ENCODE peak calls at places on chromosomes 11 and 22, in five cellular contexts. Y, U, C, H and R are unnamed samples.

GRCh38 chr11:44621140-44621681 is 55.7 kb downstream of the CD82 start:
- DNase-seq in H (peak; percentile 59), Y (no peak), C (no peak), U (no peak), R (no peak)

GRCh38 chr11:67300256-67300755 is 3.0 kb upstream of the SSH3 start:
- DNase-seq in C (no peak), H (no peak), U (no peak), Y (no peak), R (no peak)

GRCh38 chr11:84686726-84687125 is 940.4 kb downstream of the DLG2 start:
- DNase-seq in C (no peak), U (no peak), H (no peak), Y (no peak), R (no peak)

GRCh38 chr11:1870721-1871466 is 18.0 kb downstream of the LSP1 start:
- DNase-seq in H (no peak), C (no peak), U (no peak), Y (no peak), R (no peak)

GRCh38 chr11:18495268-18495667 is 31.5 kb downstream of the TSG101 start:
- DNase-seq in C (no peak), H (no peak), Y (no peak), U (no peak), R (no peak)

GRCh38 chr11:38448284-38448683 is 1850.2 kb upstream of the RAG2 start:
- DNase-seq in C (no peak), U (no peak), H (no peak), Y (no peak), R (no peak)

GRCh38 chr11:19316434-19316833 is 75.7 kb upstream of the E2F8 start:
- DNase-seq in U (no peak), H (peak; percentile 35), C (no peak), Y (no peak), R (no peak)

GRCh38 chr11:8987446-8987845 is 16.4 kb downstream of the NRIP3 start:
- DNase-seq in U (no peak), C (no peak), Y (no peak), H (no peak), R (no peak)

GRCh38 chr22:36347094-36347493 is 40.7 kb downstream of the MYH9 start:
- DNase-seq in Y (no peak), C (no peak), U (no peak), H (no peak), R (no peak)

GRCh38 chr11:131495417-131495816 is 125.0 kb downstream of the NTM start:
- DNase-seq in H (peak; percentile 55), Y (no peak), C (no peak), U (no peak), R (no peak)

GRCh38 chr11:35593143-35593542 is 25.1 kb upstream of the FJX1 start:
- DNase-seq in C (no peak), H (no peak), U (no peak), Y (peak; percentile 78), R (peak; percentile 82)

GRCh38 chr11:645536-645935 is 8.5 kb downstream of the DRD4 start:
- DNase-seq in C (no peak), H (no peak), U (no peak), Y (no peak), R (no peak)

GRCh38 chr11:7968686-7969085 is 3.4 kb upstream of the NLRP10 start:
- DNase-seq in H (no peak), C (no peak), Y (no peak), U (no peak), R (no peak)

GRCh38 chr11:70467196-70468085 is 69.1 kb downstream of the CTTN start:
- DNase-seq in H (peak; percentile 43), U (peak; percentile 58), Y (no peak), C (no peak), R (no peak)

GRCh38 chr11:78414321-78415051 is 3.1 kb downstream of the GAB2 start:
- DNase-seq in Y (no peak), U (no peak), H (no peak), C (no peak), R (no peak)

GRCh38 chr22:34966980-34967379 is 99.0 kb upstream of the ISX start:
- DNase-seq in Y (no peak), U (no peak), C (no peak), H (no peak), R (no peak)

GRCh38 chr11:118529584-118530175 is 1.3 kb upstream of the TMEM25 start:
- DNase-seq in Y (no peak), U (no peak), H (no peak), C (no peak), R (no peak)

GRCh38 chr11:117597083-117597482 is 199.9 kb downstream of the DSCAML1 start:
- DNase-seq in U (no peak), Y (no peak), H (no peak), C (no peak), R (no peak)